ENCODE peak calls at places on chromosomes 7 and 10, in ten cellular contexts. One of them, this sample, is unnamed.

GRCh38 chr7:156628562-156628961 is 12.0 kb upstream of the RNF32 start:
- DNase-seq in Caki2: no peak
- DNase-seq in HT-29: no peak
- DNase-seq in type B pancreatic cell: no peak
- DNase-seq in activated CD4-positive, alpha-beta T cell treated with anti-CD3 and anti-CD28 coated beads for 24 hours: no peak
- DNase-seq in transverse colon: no peak
- DNase-seq in astrocyte of the spinal cord: no peak
- DNase-seq in stimulated activated CD4-positive, alpha-beta T cell treated with anti-CD3 and anti-CD28 coated beads, Interleukin-1b, Interleukin-23, amount 100 ng/mL, for 48 hours: no peak
- DNase-seq in stimulated activated naive CD4-positive, alpha-beta T cell: no peak
- DNase-seq in neural crest cell: no peak
- DNase-seq in this sample: no peak

GRCh38 chr10:103465411-103466179 is 6.9 kb upstream of the CALHM1 start:
- DNase-seq in Caki2: no peak
- DNase-seq in HT-29: no peak
- DNase-seq in type B pancreatic cell: no peak
- DNase-seq in activated CD4-positive, alpha-beta T cell treated with anti-CD3 and anti-CD28 coated beads for 24 hours: no peak
- DNase-seq in transverse colon: no peak
- DNase-seq in astrocyte of the spinal cord: no peak
- DNase-seq in stimulated activated CD4-positive, alpha-beta T cell treated with anti-CD3 and anti-CD28 coated beads, Interleukin-1b, Interleukin-23, amount 100 ng/mL, for 48 hours: no peak
- DNase-seq in stimulated activated naive CD4-positive, alpha-beta T cell: no peak
- DNase-seq in neural crest cell: no peak
- DNase-seq in this sample: no peak

GRCh38 chr10:123140983-123141390 is 5.2 kb downstream of the HMX3 start:
- DNase-seq in Caki2: no peak
- DNase-seq in HT-29: no peak
- DNase-seq in type B pancreatic cell: no peak
- DNase-seq in activated CD4-positive, alpha-beta T cell treated with anti-CD3 and anti-CD28 coated beads for 24 hours: no peak
- DNase-seq in transverse colon: no peak
- DNase-seq in astrocyte of the spinal cord: no peak
- DNase-seq in stimulated activated CD4-positive, alpha-beta T cell treated with anti-CD3 and anti-CD28 coated beads, Interleukin-1b, Interleukin-23, amount 100 ng/mL, for 48 hours: no peak
- DNase-seq in stimulated activated naive CD4-positive, alpha-beta T cell: no peak
- DNase-seq in neural crest cell: no peak
- DNase-seq in this sample: no peak

GRCh38 chr10:110852255-110852896 is 19.4 kb upstream of the PDCD4 start:
- DNase-seq in Caki2: peak
- DNase-seq in HT-29: peak
- DNase-seq in type B pancreatic cell: no peak
- DNase-seq in activated CD4-positive, alpha-beta T cell treated with anti-CD3 and anti-CD28 coated beads for 24 hours: no peak
- DNase-seq in transverse colon: no peak
- DNase-seq in astrocyte of the spinal cord: no peak
- DNase-seq in stimulated activated CD4-positive, alpha-beta T cell treated with anti-CD3 and anti-CD28 coated beads, Interleukin-1b, Interleukin-23, amount 100 ng/mL, for 48 hours: peak
- DNase-seq in stimulated activated naive CD4-positive, alpha-beta T cell: no peak
- DNase-seq in neural crest cell: no peak
- DNase-seq in this sample: no peak

GRCh38 chr7:341841-342638 is 52.1 kb downstream of the FOXL3 start:
- DNase-seq in Caki2: no peak
- DNase-seq in HT-29: peak
- DNase-seq in type B pancreatic cell: no peak
- DNase-seq in activated CD4-positive, alpha-beta T cell treated with anti-CD3 and anti-CD28 coated beads for 24 hours: no peak
- DNase-seq in transverse colon: peak
- DNase-seq in astrocyte of the spinal cord: no peak
- DNase-seq in stimulated activated CD4-positive, alpha-beta T cell treated with anti-CD3 and anti-CD28 coated beads, Interleukin-1b, Interleukin-23, amount 100 ng/mL, for 48 hours: no peak
- DNase-seq in stimulated activated naive CD4-positive, alpha-beta T cell: no peak
- DNase-seq in neural crest cell: no peak
- DNase-seq in this sample: no peak

GRCh38 chr10:5895804-5896203 is 5.8 kb downstream of the FBH1 start:
- DNase-seq in Caki2: no peak
- DNase-seq in HT-29: no peak
- DNase-seq in type B pancreatic cell: no peak
- DNase-seq in activated CD4-positive, alpha-beta T cell treated with anti-CD3 and anti-CD28 coated beads for 24 hours: no peak
- DNase-seq in transverse colon: peak
- DNase-seq in astrocyte of the spinal cord: no peak
- DNase-seq in stimulated activated CD4-positive, alpha-beta T cell treated with anti-CD3 and anti-CD28 coated beads, Interleukin-1b, Interleukin-23, amount 100 ng/mL, for 48 hours: no peak
- DNase-seq in stimulated activated naive CD4-positive, alpha-beta T cell: peak
- DNase-seq in neural crest cell: no peak
- DNase-seq in this sample: no peak

GRCh38 chr10:101189461-101190401 is 39.5 kb downstream of the LBX1 start:
- DNase-seq in Caki2: no peak
- DNase-seq in HT-29: no peak
- DNase-seq in type B pancreatic cell: no peak
- DNase-seq in activated CD4-positive, alpha-beta T cell treated with anti-CD3 and anti-CD28 coated beads for 24 hours: no peak
- DNase-seq in transverse colon: no peak
- DNase-seq in astrocyte of the spinal cord: no peak
- DNase-seq in stimulated activated CD4-positive, alpha-beta T cell treated with anti-CD3 and anti-CD28 coated beads, Interleukin-1b, Interleukin-23, amount 100 ng/mL, for 48 hours: no peak
- DNase-seq in stimulated activated naive CD4-positive, alpha-beta T cell: no peak
- DNase-seq in neural crest cell: no peak
- DNase-seq in this sample: no peak

GRCh38 chr7:101507791-101508252 is 121.3 kb downstream of the MYL10 start:
- DNase-seq in Caki2: peak
- DNase-seq in HT-29: peak
- DNase-seq in type B pancreatic cell: peak
- DNase-seq in activated CD4-positive, alpha-beta T cell treated with anti-CD3 and anti-CD28 coated beads for 24 hours: peak
- DNase-seq in transverse colon: peak
- DNase-seq in astrocyte of the spinal cord: peak
- DNase-seq in stimulated activated CD4-positive, alpha-beta T cell treated with anti-CD3 and anti-CD28 coated beads, Interleukin-1b, Interleukin-23, amount 100 ng/mL, for 48 hours: peak
- DNase-seq in stimulated activated naive CD4-positive, alpha-beta T cell: peak
- DNase-seq in neural crest cell: peak
- DNase-seq in this sample: no peak

GRCh38 chr10:47311193-47311899 is 10.9 kb upstream of the GDF2 start:
- DNase-seq in Caki2: no peak
- DNase-seq in HT-29: peak
- DNase-seq in type B pancreatic cell: no peak
- DNase-seq in activated CD4-positive, alpha-beta T cell treated with anti-CD3 and anti-CD28 coated beads for 24 hours: no peak
- DNase-seq in transverse colon: peak
- DNase-seq in astrocyte of the spinal cord: no peak
- DNase-seq in stimulated activated CD4-positive, alpha-beta T cell treated with anti-CD3 and anti-CD28 coated beads, Interleukin-1b, Interleukin-23, amount 100 ng/mL, for 48 hours: peak
- DNase-seq in stimulated activated naive CD4-positive, alpha-beta T cell: peak
- DNase-seq in neural crest cell: no peak
- DNase-seq in this sample: no peak

GRCh38 chr10:71502851-71503250 is 106.1 kb downstream of the CDH23 start:
- DNase-seq in Caki2: no peak
- DNase-seq in HT-29: no peak
- DNase-seq in type B pancreatic cell: no peak
- DNase-seq in activated CD4-positive, alpha-beta T cell treated with anti-CD3 and anti-CD28 coated beads for 24 hours: no peak
- DNase-seq in transverse colon: no peak
- DNase-seq in astrocyte of the spinal cord: no peak
- DNase-seq in stimulated activated CD4-positive, alpha-beta T cell treated with anti-CD3 and anti-CD28 coated beads, Interleukin-1b, Interleukin-23, amount 100 ng/mL, for 48 hours: no peak
- DNase-seq in stimulated activated naive CD4-positive, alpha-beta T cell: no peak
- DNase-seq in neural crest cell: no peak
- DNase-seq in this sample: no peak

GRCh38 chr10:51590802-51591201 is 108.6 kb downstream of the CSTF2T start:
- DNase-seq in Caki2: no peak
- DNase-seq in HT-29: no peak
- DNase-seq in type B pancreatic cell: no peak
- DNase-seq in activated CD4-positive, alpha-beta T cell treated with anti-CD3 and anti-CD28 coated beads for 24 hours: no peak
- DNase-seq in transverse colon: no peak
- DNase-seq in astrocyte of the spinal cord: no peak
- DNase-seq in stimulated activated CD4-positive, alpha-beta T cell treated with anti-CD3 and anti-CD28 coated beads, Interleukin-1b, Interleukin-23, amount 100 ng/mL, for 48 hours: no peak
- DNase-seq in stimulated activated naive CD4-positive, alpha-beta T cell: no peak
- DNase-seq in neural crest cell: no peak
- DNase-seq in this sample: no peak

GRCh38 chr7:1916621-1916970 is 246.5 kb downstream of the ELFN1 start:
- DNase-seq in Caki2: no peak
- DNase-seq in HT-29: no peak
- DNase-seq in type B pancreatic cell: no peak
- DNase-seq in activated CD4-positive, alpha-beta T cell treated with anti-CD3 and anti-CD28 coated beads for 24 hours: no peak
- DNase-seq in transverse colon: no peak
- DNase-seq in astrocyte of the spinal cord: no peak
- DNase-seq in stimulated activated CD4-positive, alpha-beta T cell treated with anti-CD3 and anti-CD28 coated beads, Interleukin-1b, Interleukin-23, amount 100 ng/mL, for 48 hours: no peak
- DNase-seq in stimulated activated naive CD4-positive, alpha-beta T cell: no peak
- DNase-seq in neural crest cell: no peak
- DNase-seq in this sample: no peak